ENCODE peak calls at places on chromosomes 6 and 20, in ten cellular contexts. F, K, Z, I, G, M, O, A, H and Q are unnamed samples.

GRCh38 chr20:9054176-9054575 is 14.7 kb upstream of the PLCB4 start:
- DNase-seq in K (no peak), Z (no peak), I (no peak), O (no peak), M (no peak), G (no peak), F (no peak), H (no peak), A (no peak), Q (no peak)

GRCh38 chr6:157069585-157069984 is 253.7 kb downstream of the TMEM242 start:
- DNase-seq in I (no peak), A (no peak), Z (no peak), G (no peak), H (no peak), F (no peak), M (no peak), O (no peak), K (no peak), Q (no peak)

GRCh38 chr20:12391099-12391498 is 473.4 kb downstream of the BTBD3 start:
- DNase-seq in G (no peak), Z (no peak), O (no peak), H (no peak), F (no peak), A (no peak), K (no peak), M (no peak), I (no peak), Q (no peak)

GRCh38 chr6:71602385-71602949 is 283.9 kb upstream of the RIMS1 start:
- DNase-seq in M (no peak), I (no peak), K (peak; percentile 3), A (no peak), O (no peak), G (no peak), H (no peak), F (no peak), Z (no peak), Q (no peak)

GRCh38 chr6:158015545-158015944 is 33.9 kb downstream of the SYNJ2 start:
- DNase-seq in O (no peak), H (no peak), K (no peak), F (no peak), A (no peak), Z (no peak), I (no peak), M (no peak), G (no peak), Q (no peak)

GRCh38 chr6:53975966-53976610 is 135.2 kb upstream of the MLIP start:
- DNase-seq in O (no peak), M (no peak), H (no peak), I (no peak), G (no peak), F (no peak), K (peak; percentile 59), A (no peak), Z (no peak), Q (no peak)

GRCh38 chr6:65776332-65776731 is 69.3 kb upstream of the EYS start:
- DNase-seq in A (no peak), O (no peak), M (no peak), I (no peak), H (no peak), Z (no peak), K (no peak), G (no peak), F (no peak), Q (no peak)

GRCh38 chr6:80527552-80528052 is 421.1 kb downstream of the BCKDHB start:
- DNase-seq in K (no peak), O (no peak), I (no peak), M (no peak), G (no peak), Z (no peak), H (no peak), A (no peak), F (no peak), Q (no peak)

GRCh38 chr6:56749632-56750151 is 107.0 kb upstream of the DST start:
- DNase-seq in G (no peak), K (peak; percentile 32), I (no peak), F (no peak), O (no peak), H (no peak), M (peak; percentile 91), Z (no peak), A (no peak), Q (no peak)

GRCh38 chr6:40789143-40789764 is 202.1 kb upstream of the LRFN2 start:
- DNase-seq in G (no peak), I (no peak), F (no peak), K (peak; percentile 19), H (no peak), A (peak; percentile 5), O (no peak), M (no peak), Z (peak; percentile 70), Q (no peak)

GRCh38 chr20:58140787-58141396 is 87.6 kb downstream of the ANKRD60 start:
- DNase-seq in G (no peak), H (no peak), A (no peak), F (no peak), Z (no peak), M (no peak), I (no peak), K (no peak), O (no peak), Q (no peak)

GRCh38 chr6:160343144-160343543 is 5.0 kb upstream of the SLC22A3 start:
- DNase-seq in I (no peak), A (no peak), K (no peak), G (no peak), O (no peak), F (no peak), H (no peak), M (no peak), Z (no peak), Q (no peak)

GRCh38 chr6:69343856-69344255 is 453.0 kb downstream of the LMBRD1 start:
- DNase-seq in G (no peak), A (no peak), M (no peak), F (no peak), K (no peak), H (no peak), I (no peak), Z (no peak), O (no peak), Q (no peak)

GRCh38 chr6:70336976-70337375 is 34.1 kb upstream of the COL9A1 start:
- DNase-seq in Z (no peak), H (no peak), A (no peak), F (no peak), O (no peak), G (no peak), I (no peak), M (no peak), K (no peak), Q (no peak)

GRCh38 chr6:112040933-112041332 is 13.0 kb upstream of the CCN6 start:
- DNase-seq in F (no peak), Z (no peak), A (no peak), G (no peak), I (no peak), K (no peak), M (no peak), H (no peak), O (no peak), Q (no peak)

GRCh38 chr20:11204926-11205768 is 531.3 kb upstream of the JAG1 start:
- DNase-seq in G (peak; percentile 63), M (peak; percentile 73), H (no peak), K (peak; percentile 81), Z (peak; percentile 16), A (no peak), F (no peak), O (peak; percentile 67), I (no peak), Q (no peak)

GRCh38 chr20:23200914-23201313 is 114.8 kb upstream of the CD93 start:
- DNase-seq in H (peak; percentile 48), Z (no peak), I (no peak), F (no peak), G (peak; percentile 62), O (no peak), M (peak; percentile 48), K (peak; percentile 27), A (no peak), Q (no peak)

DNA sequence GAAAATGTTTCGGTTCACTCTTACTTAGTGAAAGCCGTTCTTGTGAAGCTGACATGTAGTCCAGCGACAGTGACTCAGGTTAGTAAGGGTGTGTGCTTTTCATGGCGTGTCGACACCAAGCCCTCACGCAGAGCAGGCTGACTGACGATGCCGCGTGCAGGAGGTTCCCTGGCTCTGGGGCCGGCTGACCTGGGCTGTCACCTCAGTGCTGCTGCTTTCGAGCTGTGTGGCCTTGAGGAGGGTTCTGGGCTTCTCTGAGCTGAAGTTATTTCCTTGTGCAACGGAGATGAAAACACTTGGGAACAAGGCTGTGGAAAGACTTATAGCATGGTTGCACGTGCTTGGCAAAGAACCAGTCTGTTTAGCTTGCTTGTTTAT is 59.2 kb downstream of the PHACTR3 start:
- DNase-seq in K (no peak), O (no peak), F (no peak), H (no peak), Z (no peak), M (no peak), G (no peak), A (no peak), I (no peak), Q (no peak)
- H3K9me3 ChIP-seq in K (no peaks in the 10 kb centered on the region), O (no peaks in the 10 kb centered on the region), F (no peaks in the 10 kb centered on the region), H (no peaks in the 10 kb centered on the region), Z (peaks cover 5% of the 10 kb centered on the region), M (no peaks in the 10 kb centered on the region), G (peaks cover 13% of the 10 kb centered on the region), A (peaks cover 2% of the 10 kb centered on the region), I (peaks cover 10% of the 10 kb centered on the region), Q (no peaks in the 10 kb centered on the region)

GRCh38 chr6:62640749-62641148 is 354.7 kb upstream of the KHDRBS2 start:
- DNase-seq in I (no peak), A (no peak), O (no peak), H (no peak), G (no peak), F (no peak), Z (no peak), K (no peak), M (no peak), Q (no peak)

GRCh38 chr6:62645274-62645673 is 359.2 kb upstream of the KHDRBS2 start:
- DNase-seq in G (no peak), Z (no peak), O (no peak), I (no peak), A (no peak), F (no peak), K (no peak), H (no peak), M (no peak), Q (no peak)
- H3K9me3 ChIP-seq in G (peaks cover 47% of the 10 kb centered on the region), Z (peaks cover 20% of the 10 kb centered on the region), O (no peaks in the 10 kb centered on the region), I (peaks cover 13% of the 10 kb centered on the region), A (no peaks in the 10 kb centered on the region), F (no peaks in the 10 kb centered on the region), K (no peaks in the 10 kb centered on the region), H (peaks cover 3% of the 10 kb centered on the region), M (peaks cover 7% of the 10 kb centered on the region), Q (peaks cover 43% of the 10 kb centered on the region)

DNA sequence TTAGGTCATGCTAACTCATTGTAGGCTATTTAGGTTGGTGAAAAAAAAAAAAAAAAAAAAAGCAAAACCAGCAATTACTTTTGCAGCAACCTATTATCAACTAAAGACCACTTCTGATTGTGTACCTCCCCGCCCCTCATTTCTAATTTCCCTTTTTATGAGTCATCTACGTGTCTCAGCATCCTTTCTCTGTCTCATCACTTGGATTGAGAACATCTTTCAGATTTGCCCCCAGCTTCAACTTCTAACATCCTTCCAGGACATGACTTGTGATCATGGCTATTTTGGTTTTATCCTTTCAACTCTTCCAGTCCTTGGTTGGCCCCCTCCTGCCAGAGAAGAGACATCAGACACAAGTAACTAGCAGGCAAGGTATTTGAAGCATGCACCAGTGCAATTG is 156.7 kb upstream of the CCN2 start:
- DNase-seq in F (no peak), A (no peak), I (no peak), K (no peak), H (no peak), M (no peak), G (no peak), O (no peak), Z (no peak), Q (no peak)
- H3K9me3 ChIP-seq in F (peaks cover 3% of the 10 kb centered on the region), A (no peaks in the 10 kb centered on the region), I (no peaks in the 10 kb centered on the region), K (no peaks in the 10 kb centered on the region), H (no peaks in the 10 kb centered on the region), M (no peaks in the 10 kb centered on the region), G (peaks cover 28% of the 10 kb centered on the region), O (no peaks in the 10 kb centered on the region), Z (peaks cover 11% of the 10 kb centered on the region), Q (peaks cover 7% of the 10 kb centered on the region)

GRCh38 chr20:55880361-55880760 is 125.0 kb downstream of the CBLN4 start:
- DNase-seq in G (no peak), O (no peak), K (no peak), M (no peak), I (no peak), F (no peak), Z (no peak), A (no peak), H (no peak), Q (no peak)
- H3K9me3 ChIP-seq in G (no peaks in the 10 kb centered on the region), O (no peaks in the 10 kb centered on the region), K (peaks cover 3% of the 10 kb centered on the region), M (peaks cover 25% of the 10 kb centered on the region), I (peaks cover 5% of the 10 kb centered on the region), F (no peaks in the 10 kb centered on the region), Z (no peaks in the 10 kb centered on the region), A (no peaks in the 10 kb centered on the region), H (no peaks in the 10 kb centered on the region), Q (no peaks in the 10 kb centered on the region)